ENCODE peak calls at places on chromosome 6, in five cellular contexts. J is tibial artery, Z is dorsolateral prefrontal cortex, W is uterus, A is GM23338. T is an unnamed sample.

GRCh38 chr6:32940656-32941411 is at the start of gene HLA-DMB:
- DNase-seq in J (peak), Z (no peak), A (peak), W (no peak), T (peak)

GRCh38 chr6:126873351-126873750 is 245.1 kb upstream of the RSPO3 start:
- DNase-seq in Z (no peak), A (no peak), J (no peak), W (no peak), T (no peak)

GRCh38 chr6:15943423-15943822 is 185.5 kb upstream of the MYLIP start:
- DNase-seq in J (no peak), Z (no peak), A (no peak), W (no peak), T (no peak)

GRCh38 chr6:163945813-163946212 is 531.3 kb downstream of the QKI start:
- DNase-seq in W (no peak), J (no peak), A (peak), Z (peak), T (no peak)

GRCh38 chr6:14396826-14397517 is 279.4 kb downstream of the CD83 start:
- DNase-seq in Z (no peak), A (peak), J (no peak), W (no peak), T (no peak)

GRCh38 chr6:56690519-56691200 is 48.0 kb upstream of the DST start:
- DNase-seq in A (no peak), Z (no peak), W (no peak), J (no peak), T (no peak)

GRCh38 chr6:53793318-53793975 is 1.4 kb upstream of the LRRC1 start:
- DNase-seq in A (peak), Z (peak), J (peak), W (peak), T (no peak)

GRCh38 chr6:46014511-46015118 is 1.0 kb downstream of the CLIC5 start:
- DNase-seq in J (no peak), A (peak), Z (no peak), W (no peak), T (no peak)

GRCh38 chr6:24940311-24940917 is 4.7 kb upstream of the RIPOR2 start:
- DNase-seq in Z (no peak), W (no peak), A (no peak), J (no peak), T (no peak)

GRCh38 chr6:166297606-166298005 is 10.6 kb downstream of the PRR18 start:
- DNase-seq in A (no peak), Z (peak), W (no peak), J (no peak), T (no peak)

GRCh38 chr6:28933069-28933468 is 9.3 kb upstream of the TRIM27 start:
- DNase-seq in J (no peak), Z (no peak), A (no peak), W (no peak), T (no peak)

GRCh38 chr6:125792172-125792571 is 1.4 kb downstream of the NCOA7 start:
- DNase-seq in A (no peak), J (no peak), W (no peak), Z (no peak), T (no peak)

GRCh38 chr6:170185175-170185970 is 105.5 kb downstream of the DLL1 start:
- DNase-seq in A (no peak), Z (peak), W (no peak), J (no peak), T (no peak)

GRCh38 chr6:41167173-41167963 is 4.5 kb upstream of the TREM2 start:
- DNase-seq in W (no peak), A (peak), J (no peak), Z (no peak), T (no peak)

GRCh38 chr6:21808551-21809181 is 215.1 kb downstream of the SOX4 start:
- DNase-seq in W (peak), J (no peak), Z (no peak), A (no peak), T (no peak)

DNA sequence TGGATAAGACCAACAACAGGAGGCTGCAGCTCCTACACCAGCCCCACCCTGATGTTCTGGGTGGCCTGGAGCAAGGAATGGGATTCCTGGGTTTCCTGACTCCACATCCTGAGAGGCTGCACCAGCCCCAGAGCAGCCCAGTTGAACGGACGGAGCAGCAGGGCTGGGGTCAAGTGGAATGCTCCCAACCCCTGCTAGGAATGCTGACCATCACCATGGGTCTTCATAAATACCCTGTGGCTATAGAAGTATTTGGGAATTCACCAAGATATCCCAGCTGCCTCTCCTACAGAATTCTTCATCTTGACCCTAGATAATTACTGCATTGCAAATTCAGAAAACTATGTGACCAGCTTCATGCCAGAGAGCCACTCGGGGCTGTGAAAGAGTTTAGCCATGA is 180.3 kb downstream of the THBS2 start:
- DNase-seq in J (no peak), W (no peak), A (no peak), Z (no peak), T (no peak)
- H3K27ac ChIP-seq in J (peak), W (peak), A (no peak), Z (no peak), T (peak)

DNA sequence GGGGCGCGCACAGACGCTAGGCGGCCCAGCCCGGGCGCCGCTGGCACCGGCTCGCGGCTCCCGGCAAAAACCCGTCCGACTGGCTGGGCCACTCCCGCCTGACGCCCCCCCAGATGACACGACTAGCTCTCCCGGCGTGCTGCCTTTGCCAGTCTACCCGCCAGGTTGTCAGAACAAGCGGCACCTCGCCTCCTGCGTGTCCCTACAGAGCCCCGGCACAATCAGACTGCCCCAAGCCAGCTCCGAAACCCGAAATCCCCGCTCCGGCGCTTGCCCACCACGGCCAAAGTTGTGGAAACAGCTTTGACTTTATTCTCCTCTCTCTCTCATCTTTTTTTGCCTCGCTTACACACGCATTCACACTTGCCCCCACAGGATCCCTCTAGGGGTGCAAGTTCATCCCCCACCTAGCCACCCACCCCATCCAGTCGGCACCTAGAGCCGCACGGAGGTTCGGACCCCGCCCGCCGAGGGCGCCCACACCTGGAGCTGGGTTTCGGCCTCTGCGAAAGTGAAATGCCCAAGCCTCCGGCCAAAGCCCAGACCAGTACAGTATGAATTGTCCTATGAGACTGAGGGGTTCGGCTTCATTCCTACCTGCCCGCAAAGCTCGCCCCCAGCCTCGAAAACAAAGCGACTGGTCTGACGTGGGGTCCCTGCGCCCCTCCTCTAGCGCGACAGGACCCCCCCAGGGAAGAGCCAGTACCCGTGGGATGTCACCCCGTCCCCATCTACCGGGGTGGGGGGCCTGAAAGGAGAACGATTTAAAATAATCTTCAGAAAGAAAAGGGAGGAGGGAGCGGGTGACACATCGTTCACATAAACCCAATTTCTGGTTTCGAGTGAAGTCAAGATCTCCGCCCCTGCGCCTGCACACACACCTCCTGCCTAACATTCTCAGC is 1.7 kb downstream of the TFAP2A start:
- DNase-seq in J (no peak), W (no peak), A (peak), Z (no peak), T (no peak)
- TF ChIP-seq CTCF in J (no peak), W (no peak), A (no peak), Z (no peak), T (no peak)

GRCh38 chr6:157510329-157511188 is 129.6 kb downstream of the ZDHHC14 start:
- DNase-seq in J (no peak), W (no peak), Z (no peak), A (peak), T (no peak)
- H3K27ac ChIP-seq in J (no peak), W (no peak), Z (no peak), A (no peak), T (no peak)

GRCh38 chr6:52164319-52165094 is 21.7 kb upstream of the IL17A start:
- DNase-seq in A (no peak), Z (no peak), J (no peak), W (no peak), T (no peak)

GRCh38 chr6:52161689-52162438 is 24.3 kb upstream of the IL17A start:
- DNase-seq in Z (no peak), W (no peak), A (no peak), J (no peak), T (no peak)

GRCh38 chr6:52167272-52167671 is 18.9 kb upstream of the IL17A start:
- DNase-seq in J (no peak), Z (no peak), A (no peak), W (no peak), T (no peak)

GRCh38 chr6:52160468-52161104 is 25.6 kb upstream of the IL17A start:
- DNase-seq in Z (no peak), W (no peak), A (no peak), J (no peak), T (no peak)

GRCh38 chr6:52162940-52163908 is 23.0 kb upstream of the IL17A start:
- DNase-seq in J (no peak), Z (no peak), W (no peak), A (peak), T (no peak)
- TF ChIP-seq CTCF in J (peak), Z (peak), W (no peak), A (peak), T (no peak)